ENCODE peak calls at places on chromosome 5, in six cellular contexts. G is heart left ventricle, F is astrocyte, U is Calu3, Y is astrocyte of the spinal cord, C is omental fat pad. O is an unnamed sample.

GRCh38 chr5:33235824-33236223 is 204.9 kb upstream of the TARS1 start:
- DNase-seq in F (no peak), Y (no peak), G (no peak), C (no peak), U (no peak), O (no peak)

GRCh38 chr5:126937796-126938195 is 92.6 kb downstream of the MARCHF3 start:
- DNase-seq in Y (no peak), F (no peak), C (no peak), U (no peak), G (no peak), O (no peak)

GRCh38 chr5:10797246-10797645 is 36.2 kb upstream of the DAP start:
- DNase-seq in C (no peak), U (no peak), F (no peak), Y (no peak), G (no peak), O (no peak)

GRCh38 chr5:33527696-33528095 is 86.9 kb downstream of the TARS1 start:
- DNase-seq in U (no peak), G (no peak), F (no peak), C (no peak), Y (no peak), O (no peak)

GRCh38 chr5:111394580-111394979 is 117.8 kb downstream of the STARD4 start:
- DNase-seq in Y (peak; percentile 45), F (peak; percentile 65), G (no peak), C (no peak), U (no peak), O (no peak)

GRCh38 chr5:143033535-143034260 is 263.5 kb downstream of the ARHGAP26 start:
- DNase-seq in C (no peak), U (no peak), G (no peak), Y (peak; percentile 95), F (peak; percentile 99), O (no peak)

GRCh38 chr5:135533794-135534193 is 2.0 kb downstream of the NEUROG1 start:
- DNase-seq in F (no peak), Y (no peak), C (no peak), G (no peak), U (no peak), O (no peak)

GRCh38 chr5:128053291-128053954 is 30.1 kb upstream of the SLC12A2 start:
- DNase-seq in Y (peak; percentile 9), F (no peak), C (no peak), G (no peak), U (no peak), O (no peak)

GRCh38 chr5:142450419-142450818 is 125.6 kb upstream of the SPRY4 start:
- DNase-seq in Y (no peak), F (no peak), U (no peak), C (no peak), G (no peak), O (no peak)

GRCh38 chr5:172185096-172185461 is 2.9 kb downstream of the STK10 start:
- DNase-seq in C (no peak), F (no peak), G (no peak), U (no peak), Y (no peak), O (no peak)

GRCh38 chr5:172186114-172186695 is 1.8 kb downstream of the STK10 start:
- DNase-seq in G (no peak), Y (no peak), F (no peak), U (no peak), C (no peak), O (no peak)

GRCh38 chr5:172188033-172188892 is at the start of gene STK10:
- DNase-seq in G (peak; percentile 98), F (peak; percentile 75), C (peak; percentile 59), U (peak; percentile 96), Y (peak; percentile 92), O (peak; percentile 88)

GRCh38 chr5:172188893-172189692 is 1.1 kb upstream of the STK10 start:
- DNase-seq in C (no peak), G (no peak), F (peak; percentile 73), U (no peak), Y (peak; percentile 91), O (no peak)

DNA sequence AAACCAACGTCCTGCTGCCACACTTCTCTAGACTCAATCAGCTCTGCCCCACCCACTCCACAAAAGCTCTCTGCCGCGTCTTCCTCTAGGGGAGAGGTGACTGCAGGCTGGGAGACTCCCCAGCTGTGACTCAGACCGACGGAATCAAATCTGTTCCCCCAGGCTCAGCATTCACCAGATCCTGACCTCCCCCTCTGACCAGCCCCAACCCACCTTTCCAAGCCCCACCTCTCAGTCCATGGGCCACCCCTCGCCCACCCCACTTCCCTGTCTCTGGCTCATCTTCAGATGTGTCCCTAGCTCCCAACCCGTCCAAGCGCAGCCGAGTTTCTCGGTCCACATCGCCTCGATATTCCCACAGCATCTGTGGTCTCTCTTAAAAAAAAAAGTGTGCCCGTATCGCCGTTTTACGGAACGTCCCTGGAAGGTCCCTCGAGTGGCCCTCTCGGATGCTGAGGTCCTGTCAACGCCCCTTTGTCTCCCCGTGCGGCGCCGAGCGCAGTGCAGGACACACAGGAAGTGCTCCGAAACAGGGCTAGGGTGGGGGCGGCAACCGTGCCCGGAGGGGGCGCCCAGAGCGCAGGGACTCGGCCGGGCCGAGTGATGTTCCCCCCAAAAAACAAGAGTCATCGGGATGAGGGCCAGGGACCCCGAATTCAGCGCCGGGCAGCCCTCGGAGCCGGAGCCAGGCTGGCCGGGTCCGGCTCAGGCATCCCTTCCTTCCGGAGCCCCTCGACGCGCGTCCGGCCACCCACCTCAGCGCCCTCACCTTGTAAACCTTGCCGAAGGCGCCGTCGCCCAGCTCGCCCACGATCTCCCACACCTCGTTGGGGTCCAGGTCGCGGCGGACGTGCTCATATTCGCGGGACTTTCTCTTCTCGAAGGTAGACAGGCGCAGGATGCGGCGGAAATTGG is 649 bp downstream of the STK10 start:
- DNase-seq in U (peak; percentile 60), G (peak; percentile 82), Y (peak; percentile 73), F (peak; percentile 69), C (peak; percentile 42), O (peak; percentile 61)
- TF ChIP-seq CTCF in U (no peak), G (no peak), Y (peak; percentile 5), F (no peak), C (no peak), O (no peak)

GRCh38 chr5:84088996-84089395 is 295.7 kb downstream of the EDIL3 start:
- DNase-seq in F (peak; percentile 11), G (no peak), U (peak; percentile 49), C (no peak), Y (peak; percentile 28), O (no peak)
- TF ChIP-seq CTCF in F (peak; percentile 4), G (no peak), U (peak; percentile 27), C (no peak), Y (peak; percentile 21), O (no peak)

DNA sequence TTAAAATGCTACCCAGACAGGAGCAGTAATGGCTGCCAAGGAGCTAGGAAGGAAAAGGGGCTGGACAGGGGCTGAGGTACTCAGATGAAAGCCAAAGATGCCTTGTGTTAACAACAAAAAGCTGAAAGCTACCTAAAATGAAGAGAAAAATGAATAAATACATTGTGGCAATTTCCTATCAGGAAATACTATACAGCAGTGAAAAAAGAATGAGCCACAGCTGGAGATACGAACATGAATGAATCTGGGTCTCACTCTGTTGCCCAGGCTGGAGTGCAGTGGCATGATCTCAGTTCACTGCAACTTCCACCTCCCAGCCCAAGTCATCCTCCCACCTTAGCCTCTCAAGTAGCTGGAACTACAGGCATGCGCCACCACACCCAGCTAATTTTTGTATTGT is 6.3 kb downstream of the TNIP1 start:
- DNase-seq in F (no peak), U (no peak), C (no peak), Y (no peak), G (no peak), O (no peak)
- TF ChIP-seq CTCF in F (no peak), U (no peak), C (no peak), Y (no peak), G (no peak), O (no peak)

GRCh38 chr5:65913519-65913918 is 12.9 kb upstream of the ERBIN start:
- DNase-seq in C (no peak), Y (peak; percentile 59), F (no peak), G (no peak), U (no peak), O (no peak)
- TF ChIP-seq CTCF in C (no peak), Y (no peak), F (no peak), G (no peak), U (no peak), O (no peak)

GRCh38 chr5:2430606-2431005 is 320.9 kb downstream of the IRX2 start:
- DNase-seq in F (no peak), G (no peak), U (no peak), Y (no peak), C (no peak), O (no peak)
- TF ChIP-seq CTCF in F (no peak), G (no peak), U (no peak), Y (no peak), C (no peak), O (no peak)

O was measured in activated B cell treated with CpG ODN at 0.5 μM for 24 hours.